ENCODE peak calls at places on chromosomes 5 and 9, in eight cellular contexts. Q is AG09319, J is GM20000, B is psoas muscle, P is left ventricle myocardium inferior, K is colonic mucosa, Y is fibroblast of villous mesenchyme, U is IMR-90. H is an unnamed sample.

GRCh38 chr5:168747987-168748777 is 169.0 kb upstream of the PANK3 start:
- DNase-seq in Y (peak), Q (no peak), U (no peak), J (peak), B (no peak), K (peak), P (peak), H (peak)

GRCh38 chr5:176824604-176825003 is 14.2 kb downstream of the UNC5A start:
- DNase-seq in B (peak), Q (no peak), J (no peak), U (no peak), P (no peak), K (no peak), Y (no peak), H (no peak)

GRCh38 chr5:522899-523657 is 1.2 kb downstream of the SLC9A3 start:
- DNase-seq in Q (no peak), P (no peak), J (no peak), K (no peak), B (no peak), Y (no peak), U (no peak), H (no peak)

GRCh38 chr5:35884125-35884788 is 27.6 kb downstream of the IL7R start:
- DNase-seq in U (peak), Y (peak), P (no peak), Q (no peak), K (no peak), J (no peak), B (no peak), H (no peak)

GRCh38 chr5:149455889-149456409 is 76.9 kb upstream of the IL17B start:
- DNase-seq in Q (no peak), Y (peak), J (no peak), U (peak), K (no peak), B (peak), P (peak), H (no peak)

GRCh38 chr5:75009559-75010230 is 42.7 kb downstream of the GCNT4 start:
- DNase-seq in B (no peak), J (no peak), Q (no peak), K (no peak), Y (no peak), P (no peak), U (no peak), H (no peak)

GRCh38 chr5:151740958-151741373 is 17.5 kb downstream of the ATOX1 start:
- DNase-seq in J (no peak), Y (peak), B (no peak), Q (no peak), K (no peak), U (peak), P (no peak), H (no peak)

GRCh38 chr5:76954383-76954763 is 1.5 kb downstream of the CRHBP start:
- DNase-seq in J (no peak), U (no peak), B (no peak), Y (no peak), P (no peak), K (no peak), Q (no peak), H (no peak)

GRCh38 chr9:120713257-120714087 is 798 bp downstream of the MEGF9 start:
- DNase-seq in U (no peak), P (peak), K (peak), Q (no peak), J (peak), B (peak), Y (no peak), H (peak)

GRCh38 chr5:133348406-133348805 is 263.9 kb downstream of the FSTL4 start:
- DNase-seq in K (no peak), B (no peak), J (no peak), Y (no peak), P (no peak), U (no peak), Q (no peak), H (no peak)

GRCh38 chr5:67267522-67268232 is 71.1 kb upstream of the CD180 start:
- DNase-seq in P (peak), U (no peak), Y (no peak), K (peak), J (no peak), Q (no peak), B (peak), H (no peak)

GRCh38 chr5:150124111-150124557 is 31.5 kb downstream of the PDGFRB start:
- DNase-seq in K (no peak), P (no peak), J (no peak), Q (no peak), Y (no peak), B (no peak), U (no peak), H (no peak)

GRCh38 chr9:133168432-133168831 is 4.7 kb upstream of the GBGT1 start:
- DNase-seq in Y (peak), P (no peak), B (no peak), K (peak), U (no peak), Q (no peak), J (no peak), H (no peak)

GRCh38 chr5:65062684-65063083 is 294.0 kb downstream of the CWC27 start:
- DNase-seq in B (no peak), Q (peak), J (no peak), Y (peak), K (peak), U (peak), P (no peak), H (no peak)

GRCh38 chr5:59757442-59757841 is 136.1 kb downstream of the PDE4D start:
- DNase-seq in Y (no peak), B (no peak), Q (no peak), U (no peak), P (no peak), J (no peak), K (no peak), H (no peak)

GRCh38 chr5:170791325-170791954 is 7.9 kb downstream of the GABRP start:
- DNase-seq in Q (peak), K (peak), U (peak), P (peak), B (no peak), J (peak), Y (peak), H (peak)

GRCh38 chr9:136336156-136336860 is 9.0 kb downstream of the GPSM1 start:
- DNase-seq in K (no peak), P (no peak), J (no peak), U (peak), B (no peak), Q (no peak), Y (peak), H (no peak)

GRCh38 chr9:106801816-106802215 is 61.1 kb upstream of the ZNF462 start:
- DNase-seq in Y (no peak), U (no peak), Q (no peak), B (no peak), K (no peak), P (no peak), J (no peak), H (no peak)

GRCh38 chr9:36665921-36666429 is 93.3 kb downstream of the MELK start:
- DNase-seq in P (no peak), Q (no peak), U (peak), B (no peak), J (peak), Y (no peak), K (no peak), H (no peak)

GRCh38 chr5:34998058-34998789 is 49.5 kb downstream of the AGXT2 start:
- DNase-seq in J (no peak), U (peak), Y (peak), K (no peak), P (no peak), B (no peak), Q (no peak), H (no peak)

GRCh38 chr5:38323645-38324295 is 65.4 kb downstream of the EGFLAM start:
- DNase-seq in U (peak), Y (peak), K (no peak), B (no peak), J (no peak), P (no peak), Q (peak), H (no peak)

GRCh38 chr9:111678293-111678692 is 16.9 kb downstream of the GNG10 start:
- DNase-seq in K (no peak), U (no peak), Y (no peak), P (no peak), J (no peak), B (no peak), Q (no peak), H (no peak)

GRCh38 chr9:137369111-137369787 is 53.7 kb downstream of the EXD3 start:
- DNase-seq in B (no peak), P (no peak), Q (no peak), U (no peak), K (no peak), J (no peak), Y (no peak), H (no peak)

GRCh38 chr9:134211811-134212460 is 47.6 kb upstream of the RNU6ATAC start:
- DNase-seq in Y (no peak), Q (no peak), K (no peak), U (no peak), P (peak), B (peak), J (no peak), H (no peak)

GRCh38 chr5:30878751-30879150 is 314.7 kb upstream of the CDH6 start:
- DNase-seq in J (no peak), B (no peak), Q (no peak), P (no peak), Y (no peak), U (no peak), K (no peak), H (no peak)

DNA sequence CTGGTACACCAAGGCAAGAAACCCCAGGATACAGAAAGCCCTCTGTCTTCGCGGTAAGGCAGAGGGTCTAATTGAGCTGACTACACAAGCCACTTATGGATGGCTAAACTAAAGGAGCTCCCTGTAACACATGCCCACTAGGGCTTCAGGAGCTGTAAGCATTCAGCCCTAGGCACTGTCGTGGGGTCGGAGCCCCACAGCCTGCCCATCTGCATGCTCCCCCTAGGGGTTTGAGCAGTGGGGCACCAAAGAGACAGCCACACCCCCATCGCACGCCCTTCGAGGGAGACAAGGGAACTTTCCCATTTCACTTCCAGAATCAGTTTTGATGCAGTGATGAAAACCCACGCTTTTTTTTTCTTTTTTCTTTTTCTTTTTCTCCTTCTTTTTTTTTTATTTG is 11.0 kb upstream of the MTMR12 start:
- DNase-seq in B (no peak), Y (no peak), J (no peak), P (no peak), K (no peak), U (no peak), Q (no peak), H (no peak)
- TF ChIP-seq CTCF in B (no peak), Y (no peak), J (no peak), P (no peak), K (no peak), U (no peak), Q (no peak), H (no peak)

DNA sequence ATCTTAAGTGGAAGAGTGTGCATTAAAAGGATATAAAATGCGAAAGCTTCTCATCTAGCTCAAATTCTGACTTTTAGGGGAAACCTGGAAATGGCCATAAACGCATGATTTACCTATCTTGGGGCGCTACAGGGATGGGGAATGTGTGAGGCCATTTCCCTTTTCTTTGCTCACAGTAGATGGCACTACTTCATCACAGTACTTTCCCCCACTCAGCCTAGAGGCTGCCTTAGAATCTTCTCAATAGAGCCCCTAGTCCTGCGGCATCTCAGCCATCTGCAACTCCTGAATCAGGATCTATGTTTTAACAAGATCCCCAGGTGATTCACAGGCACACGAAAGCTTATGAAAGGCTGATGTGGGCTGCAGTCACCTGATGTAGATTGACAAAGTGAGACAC is 110.8 kb downstream of the LHFPL2 start:
- DNase-seq in P (no peak), U (peak), B (no peak), J (peak), Q (no peak), Y (peak), K (no peak), H (peak)
- TF ChIP-seq CTCF in P (peak), U (peak), B (peak), J (no peak), Q (peak), Y (peak), K (peak), H (peak)

GRCh38 chr5:91928751-91929521 is 545.8 kb upstream of the ARRDC3 start:
- DNase-seq in Q (no peak), U (peak), Y (peak), B (no peak), K (no peak), P (no peak), J (no peak), H (peak)
- TF ChIP-seq CTCF in Q (peak), U (peak), Y (peak), B (peak), K (peak), P (peak), J (peak), H (peak)

DNA sequence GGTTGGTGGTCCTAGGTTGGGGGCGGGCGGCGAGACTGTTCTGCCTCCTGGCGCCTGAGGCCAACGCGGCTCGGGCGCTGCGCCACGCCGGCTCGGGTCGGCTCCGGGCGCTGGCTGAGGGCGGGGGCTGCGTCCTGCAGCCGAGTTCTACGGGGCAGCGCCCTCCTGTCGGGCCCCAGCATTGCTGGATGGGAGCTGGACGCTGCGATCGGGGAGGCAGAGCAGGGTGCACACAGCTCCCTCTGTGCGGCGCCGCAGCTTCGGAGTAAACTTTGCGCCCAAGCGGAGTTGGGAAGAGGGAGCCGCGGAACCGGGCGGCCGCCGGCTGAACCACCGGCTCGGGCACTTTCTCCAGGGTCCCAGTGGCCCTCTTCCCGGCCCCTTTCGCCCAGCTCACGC is 530 bp downstream of the PRDM6 start:
- DNase-seq in P (peak), Y (peak), U (peak), Q (no peak), K (no peak), B (peak), J (peak), H (peak)
- TF ChIP-seq CTCF in P (no peak), Y (no peak), U (no peak), Q (peak), K (no peak), B (no peak), J (no peak), H (no peak)

H was measured in GM13977.